ENCODE peak calls at places on chromosomes 7 and 10, in four cellular contexts. One of them, this sample, is unnamed.

GRCh38 chr10:10833955-10834354 is 183.7 kb upstream of the CELF2 start:
- DNase-seq in IMR-90: no peak
- DNase-seq in body of pancreas: no peak
- DNase-seq in A549: no peak
- DNase-seq in this sample: no peak

GRCh38 chr7:142542938-142543337 is 206.3 kb upstream of the PRSS1 start:
- DNase-seq in A549: no peak
- DNase-seq in body of pancreas: no peak
- DNase-seq in IMR-90: peak
- DNase-seq in this sample: no peak

GRCh38 chr7:151265351-151265931 is 16.9 kb upstream of the SMARCD3 start:
- DNase-seq in body of pancreas: no peak
- DNase-seq in IMR-90: no peak
- DNase-seq in A549: no peak
- DNase-seq in this sample: no peak

GRCh38 chr7:122430710-122431109 is 126.2 kb upstream of the FEZF1 start:
- DNase-seq in A549: no peak
- DNase-seq in IMR-90: no peak
- DNase-seq in body of pancreas: no peak
- DNase-seq in this sample: no peak

GRCh38 chr7:55019329-55019690 is 493 bp downstream of the EGFR start:
- DNase-seq in A549: peak
- DNase-seq in IMR-90: no peak
- DNase-seq in body of pancreas: peak
- DNase-seq in this sample: peak

GRCh38 chr7:133910761-133911160 is 216.4 kb upstream of the LRGUK start:
- DNase-seq in body of pancreas: no peak
- DNase-seq in A549: no peak
- DNase-seq in IMR-90: no peak
- DNase-seq in this sample: no peak

GRCh38 chr10:104128214-104128613 is 6.2 kb downstream of the SFR1 start:
- DNase-seq in A549: no peak
- DNase-seq in IMR-90: peak
- DNase-seq in body of pancreas: no peak
- DNase-seq in this sample: no peak

GRCh38 chr7:75596727-75597614 is 104.9 kb downstream of the SPDYE5 start:
- DNase-seq in A549: peak
- DNase-seq in body of pancreas: no peak
- DNase-seq in IMR-90: peak
- DNase-seq in this sample: no peak

GRCh38 chr10:5033061-5033770 is 29.6 kb upstream of the AKR1C2 start:
- DNase-seq in body of pancreas: no peak
- DNase-seq in IMR-90: peak
- DNase-seq in A549: peak
- DNase-seq in this sample: no peak

GRCh38 chr10:58820862-58821559 is 308.3 kb downstream of the BICC1 start:
- DNase-seq in IMR-90: peak
- DNase-seq in A549: no peak
- DNase-seq in body of pancreas: no peak
- DNase-seq in this sample: no peak

GRCh38 chr10:31261502-31262311 is 57.3 kb upstream of the ZEB1 start:
- DNase-seq in A549: no peak
- DNase-seq in body of pancreas: no peak
- DNase-seq in IMR-90: peak
- DNase-seq in this sample: no peak

GRCh38 chr7:66629222-66629658 is 559 bp downstream of the KCTD7 start:
- DNase-seq in A549: peak
- DNase-seq in body of pancreas: no peak
- DNase-seq in IMR-90: no peak
- DNase-seq in this sample: no peak

GRCh38 chr7:14720792-14721191 is 181.8 kb downstream of the DGKB start:
- DNase-seq in body of pancreas: no peak
- DNase-seq in IMR-90: no peak
- DNase-seq in A549: no peak
- DNase-seq in this sample: no peak

GRCh38 chr10:96999987-97000386 is 167.9 kb downstream of the LCOR start:
- DNase-seq in A549: no peak
- DNase-seq in body of pancreas: no peak
- DNase-seq in IMR-90: no peak
- DNase-seq in this sample: no peak

GRCh38 chr7:17822557-17823173 is 117.6 kb downstream of the SNX13 start:
- DNase-seq in A549: no peak
- DNase-seq in IMR-90: no peak
- DNase-seq in body of pancreas: no peak
- DNase-seq in this sample: no peak

GRCh38 chr10:61837748-61838055 is 63.8 kb upstream of the ARID5B start:
- DNase-seq in body of pancreas: no peak
- DNase-seq in A549: peak
- DNase-seq in IMR-90: no peak
- DNase-seq in this sample: no peak
- H3K4me3 ChIP-seq in body of pancreas: no peak
- H3K4me3 ChIP-seq in A549: peak
- H3K4me3 ChIP-seq in IMR-90: no peak
- H3K4me3 ChIP-seq in this sample: no peak

GRCh38 chr7:23713285-23714235 is 3.5 kb downstream of the STK31 start:
- DNase-seq in IMR-90: peak
- DNase-seq in A549: no peak
- DNase-seq in body of pancreas: no peak
- DNase-seq in this sample: no peak

GRCh38 chr7:23714579-23714978 is 4.6 kb downstream of the STK31 start:
- DNase-seq in body of pancreas: no peak
- DNase-seq in IMR-90: no peak
- DNase-seq in A549: no peak
- DNase-seq in this sample: no peak

GRCh38 chr7:23712368-23713284 is 2.6 kb downstream of the STK31 start:
- DNase-seq in IMR-90: peak
- DNase-seq in body of pancreas: no peak
- DNase-seq in A549: peak
- DNase-seq in this sample: no peak

GRCh38 chr7:23717788-23718187 is 7.8 kb downstream of the STK31 start:
- DNase-seq in body of pancreas: no peak
- DNase-seq in IMR-90: no peak
- DNase-seq in A549: no peak
- DNase-seq in this sample: no peak

DNA sequence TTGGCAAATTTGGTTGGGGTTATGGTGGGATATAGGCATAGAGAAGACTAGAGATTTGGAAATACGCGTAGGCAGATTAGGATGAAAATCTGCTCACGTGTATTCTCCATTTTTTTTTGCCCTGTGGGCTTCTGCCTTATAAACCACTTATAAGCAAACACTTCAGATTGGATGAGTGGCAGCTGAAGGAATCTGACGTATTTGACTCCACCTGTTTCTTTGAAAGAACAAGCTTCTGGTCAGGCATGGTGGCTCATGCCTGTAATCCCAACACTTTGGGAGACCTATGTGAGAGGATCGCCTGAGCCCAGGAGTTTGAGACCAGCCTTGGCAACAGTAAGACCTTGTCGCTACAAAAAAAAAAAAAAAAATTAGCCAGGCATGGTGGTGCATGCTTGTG is 5.1 kb downstream of the STK31 start:
- DNase-seq in IMR-90: no peak
- DNase-seq in A549: no peak
- DNase-seq in body of pancreas: no peak
- DNase-seq in this sample: no peak
- TF ChIP-seq POLR2A in IMR-90: no peak
- TF ChIP-seq POLR2A in A549: no peak
- TF ChIP-seq POLR2A in body of pancreas: no peak
- TF ChIP-seq POLR2A in this sample: no peak

DNA sequence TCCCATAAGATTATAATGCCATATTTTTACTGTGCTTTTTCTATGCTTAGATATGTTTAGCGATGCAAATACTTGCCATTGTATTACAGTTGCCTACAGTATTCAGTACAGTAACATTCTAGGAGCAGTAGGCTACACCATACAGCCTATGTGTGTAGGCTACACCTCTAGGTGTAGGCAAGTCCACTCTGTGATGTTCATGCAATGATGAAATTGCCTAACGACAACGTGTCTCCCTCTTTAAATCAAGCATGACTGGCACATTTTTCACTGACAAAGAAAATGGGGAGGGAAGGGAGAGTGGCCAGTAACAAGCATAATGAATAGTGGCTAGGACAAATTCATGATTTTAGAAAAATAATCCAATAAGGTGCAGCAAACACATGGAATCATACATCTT is 1.7 kb downstream of the NCAPG2 start:
- DNase-seq in A549: no peak
- DNase-seq in body of pancreas: no peak
- DNase-seq in IMR-90: no peak
- DNase-seq in this sample: no peak
- H3K27ac ChIP-seq in A549: no peak
- H3K27ac ChIP-seq in body of pancreas: no peak
- H3K27ac ChIP-seq in IMR-90: no peak
- H3K27ac ChIP-seq in this sample: no peak

GRCh38 chr7:2354173-2355078 is at the start of gene EIF3B:
- DNase-seq in A549: peak
- DNase-seq in IMR-90: peak
- DNase-seq in body of pancreas: peak
- DNase-seq in this sample: peak

GRCh38 chr7:2359610-2360009 is 5.0 kb downstream of the EIF3B start:
- DNase-seq in body of pancreas: no peak
- DNase-seq in IMR-90: no peak
- DNase-seq in A549: no peak
- DNase-seq in this sample: no peak

GRCh38 chr7:2358968-2359527 is 4.4 kb downstream of the EIF3B start:
- DNase-seq in body of pancreas: no peak
- DNase-seq in A549: no peak
- DNase-seq in IMR-90: no peak
- DNase-seq in this sample: no peak

GRCh38 chr7:2355079-2356008 is 717 bp downstream of the EIF3B start:
- DNase-seq in A549: peak
- DNase-seq in IMR-90: no peak
- DNase-seq in body of pancreas: no peak
- DNase-seq in this sample: peak

DNA sequence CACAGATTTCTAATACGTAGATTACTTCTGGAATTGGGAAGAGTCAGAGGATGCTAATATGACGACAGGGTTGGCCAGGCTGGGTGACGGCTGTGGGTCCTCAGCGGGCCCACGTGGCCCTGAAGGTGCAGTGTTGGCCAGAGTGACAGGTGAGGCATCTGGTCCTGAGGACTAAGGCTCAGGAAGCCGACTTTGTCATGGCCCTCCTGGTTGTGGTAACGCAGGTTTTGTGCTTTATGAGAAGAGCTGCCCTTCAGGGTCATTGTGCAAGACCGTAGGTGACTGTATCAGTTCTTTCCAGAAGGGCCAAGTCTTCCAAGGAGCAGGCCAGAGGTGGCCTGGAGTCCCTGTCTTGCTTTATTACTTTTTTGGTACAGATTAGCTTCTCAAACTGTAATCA is 2.5 kb downstream of the EIF3B start:
- DNase-seq in body of pancreas: no peak
- DNase-seq in IMR-90: no peak
- DNase-seq in A549: no peak
- DNase-seq in this sample: no peak
- H3K4me3 ChIP-seq in body of pancreas: no peak
- H3K4me3 ChIP-seq in IMR-90: no peak
- H3K4me3 ChIP-seq in A549: no peak
- H3K4me3 ChIP-seq in this sample: no peak

GRCh38 chr10:8544057-8544380 is 489.5 kb downstream of the GATA3 start:
- DNase-seq in body of pancreas: no peak
- DNase-seq in IMR-90: no peak
- DNase-seq in A549: no peak
- DNase-seq in this sample: no peak
- TF ChIP-seq POLR2A in body of pancreas: no peak
- TF ChIP-seq POLR2A in IMR-90: no peak
- TF ChIP-seq POLR2A in A549: no peak
- TF ChIP-seq POLR2A in this sample: no peak